ENCODE peak calls at places on chromosomes 1 and 21, in five cellular contexts. One of them, this sample, is unnamed.

GRCh38 chr1:228338521-228339051 is 68.0 kb downstream of the TRIM11 start:
- DNase-seq in HepG2: no peak
- DNase-seq in GM12878: no peak
- DNase-seq in K562: no peak
- DNase-seq in IMR-90: no peak
- DNase-seq in this sample: no peak

GRCh38 chr1:212415107-212415841 is 588 bp upstream of the PACC1 start:
- DNase-seq in K562: peak; percentile 38
- DNase-seq in IMR-90: no peak
- DNase-seq in GM12878: no peak
- DNase-seq in HepG2: no peak
- DNase-seq in this sample: peak; percentile 18

GRCh38 chr1:58893257-58893869 is 109.5 kb upstream of the JUN start:
- DNase-seq in K562: no peak
- DNase-seq in GM12878: no peak
- DNase-seq in HepG2: no peak
- DNase-seq in IMR-90: no peak
- DNase-seq in this sample: no peak

GRCh38 chr1:32464716-32465540 is at the start of gene ZBTB8B:
- DNase-seq in K562: peak; percentile 88
- DNase-seq in IMR-90: peak; percentile 41
- DNase-seq in HepG2: peak; percentile 41
- DNase-seq in GM12878: no peak
- DNase-seq in this sample: peak; percentile 99

GRCh38 chr1:15948091-15948591 is 27.8 kb downstream of the ZBTB17 start:
- DNase-seq in K562: no peak
- DNase-seq in IMR-90: no peak
- DNase-seq in GM12878: no peak
- DNase-seq in HepG2: no peak
- DNase-seq in this sample: no peak

GRCh38 chr1:90314533-90314932 is 319.6 kb downstream of the ZNF326 start:
- DNase-seq in IMR-90: no peak
- DNase-seq in HepG2: no peak
- DNase-seq in K562: no peak
- DNase-seq in GM12878: no peak
- DNase-seq in this sample: no peak

GRCh38 chr1:150366416-150367296 is 2.7 kb downstream of the RPRD2 start:
- DNase-seq in HepG2: no peak
- DNase-seq in GM12878: no peak
- DNase-seq in IMR-90: peak; percentile 48
- DNase-seq in K562: no peak
- DNase-seq in this sample: no peak

GRCh38 chr1:86259390-86259789 is 102.8 kb upstream of the COL24A1 start:
- DNase-seq in IMR-90: peak; percentile 53
- DNase-seq in GM12878: no peak
- DNase-seq in K562: no peak
- DNase-seq in HepG2: no peak
- DNase-seq in this sample: no peak

GRCh38 chr1:93519196-93519825 is 71.4 kb downstream of the FNBP1L start:
- DNase-seq in IMR-90: peak; percentile 64
- DNase-seq in HepG2: no peak
- DNase-seq in GM12878: no peak
- DNase-seq in K562: no peak
- DNase-seq in this sample: no peak

GRCh38 chr21:44713846-44714245 is 2.5 kb upstream of the TSPEAR start:
- DNase-seq in GM12878: no peak
- DNase-seq in K562: no peak
- DNase-seq in IMR-90: no peak
- DNase-seq in HepG2: no peak
- DNase-seq in this sample: no peak

GRCh38 chr1:43554444-43554992 is 23.8 kb downstream of the PTPRF start:
- DNase-seq in IMR-90: peak; percentile 50
- DNase-seq in K562: peak; percentile 33
- DNase-seq in HepG2: peak; percentile 41
- DNase-seq in GM12878: no peak
- DNase-seq in this sample: peak; percentile 57

GRCh38 chr1:6249732-6250689 is 6.0 kb downstream of the HES3 start:
- DNase-seq in K562: peak; percentile 39
- DNase-seq in IMR-90: no peak
- DNase-seq in HepG2: peak; percentile 36
- DNase-seq in GM12878: no peak
- DNase-seq in this sample: no peak

GRCh38 chr21:44920694-44921604 is at the start of gene ITGB2:
- DNase-seq in IMR-90: no peak
- DNase-seq in HepG2: no peak
- DNase-seq in K562: no peak
- DNase-seq in GM12878: no peak
- DNase-seq in this sample: no peak

GRCh38 chr1:14598498-14599172 is at the start of gene KAZN:
- DNase-seq in GM12878: no peak
- DNase-seq in HepG2: no peak
- DNase-seq in IMR-90: no peak
- DNase-seq in K562: peak; percentile 34
- DNase-seq in this sample: peak; percentile 72

GRCh38 chr1:174060090-174060489 is 37.9 kb upstream of the RC3H1 start:
- DNase-seq in HepG2: no peak
- DNase-seq in IMR-90: peak; percentile 22
- DNase-seq in GM12878: no peak
- DNase-seq in K562: no peak
- DNase-seq in this sample: no peak

GRCh38 chr1:106978477-106979322 is 77.8 kb upstream of the PRMT6 start:
- DNase-seq in IMR-90: peak; percentile 9
- DNase-seq in HepG2: no peak
- DNase-seq in GM12878: no peak
- DNase-seq in K562: no peak
- DNase-seq in this sample: peak; percentile 29

GRCh38 chr1:7407547-7407895 is 363.6 kb upstream of the VAMP3 start:
- DNase-seq in GM12878: no peak
- DNase-seq in K562: no peak
- DNase-seq in IMR-90: no peak
- DNase-seq in HepG2: no peak
- DNase-seq in this sample: no peak

GRCh38 chr1:57615956-57616355 is 192.1 kb upstream of the DAB1 start:
- DNase-seq in IMR-90: no peak
- DNase-seq in GM12878: no peak
- DNase-seq in HepG2: no peak
- DNase-seq in K562: no peak
- DNase-seq in this sample: no peak

GRCh38 chr1:71706030-71706671 is 576.2 kb downstream of the NEGR1 start:
- DNase-seq in GM12878: no peak
- DNase-seq in K562: no peak
- DNase-seq in IMR-90: peak; percentile 15
- DNase-seq in HepG2: no peak
- DNase-seq in this sample: peak; percentile 46

GRCh38 chr1:226870323-226871046 is at the start of gene PSEN2:
- DNase-seq in K562: peak; percentile 96
- DNase-seq in HepG2: peak; percentile 24
- DNase-seq in IMR-90: peak; percentile 28
- DNase-seq in GM12878: no peak
- DNase-seq in this sample: peak; percentile 92

GRCh38 chr1:65027699-65028358 is 61.5 kb upstream of the JAK1 start:
- DNase-seq in K562: no peak
- DNase-seq in IMR-90: no peak
- DNase-seq in HepG2: no peak
- DNase-seq in GM12878: no peak
- DNase-seq in this sample: no peak

GRCh38 chr1:26771643-26772321 is 16.0 kb upstream of the PIGV start:
- DNase-seq in GM12878: no peak
- DNase-seq in HepG2: peak; percentile 77
- DNase-seq in K562: peak; percentile 91
- DNase-seq in IMR-90: peak; percentile 99
- DNase-seq in this sample: no peak

GRCh38 chr1:116910379-116911165 is 856 bp downstream of the PTGFRN start:
- DNase-seq in GM12878: no peak
- DNase-seq in K562: peak; percentile 76
- DNase-seq in HepG2: peak; percentile 25
- DNase-seq in IMR-90: no peak
- DNase-seq in this sample: peak; percentile 41

GRCh38 chr1:92410706-92411105 is 76.0 kb downstream of the GFI1 start:
- DNase-seq in HepG2: no peak
- DNase-seq in IMR-90: no peak
- DNase-seq in K562: no peak
- DNase-seq in GM12878: no peak
- DNase-seq in this sample: no peak

GRCh38 chr1:109389638-109390341 is 7.9 kb downstream of the SORT1 start:
- DNase-seq in K562: peak; percentile 61
- DNase-seq in GM12878: no peak
- DNase-seq in IMR-90: no peak
- DNase-seq in HepG2: no peak
- DNase-seq in this sample: no peak
- H3K4me1 ChIP-seq in K562: peaks cover 84% of the 10 kb centered on the region
- H3K4me1 ChIP-seq in GM12878: peaks cover 27% of the 10 kb centered on the region
- H3K4me1 ChIP-seq in IMR-90: peaks cover 18% of the 10 kb centered on the region
- H3K4me1 ChIP-seq in HepG2: peaks cover 92% of the 10 kb centered on the region
- H3K4me1 ChIP-seq in this sample: peaks cover 18% of the 10 kb centered on the region

DNA sequence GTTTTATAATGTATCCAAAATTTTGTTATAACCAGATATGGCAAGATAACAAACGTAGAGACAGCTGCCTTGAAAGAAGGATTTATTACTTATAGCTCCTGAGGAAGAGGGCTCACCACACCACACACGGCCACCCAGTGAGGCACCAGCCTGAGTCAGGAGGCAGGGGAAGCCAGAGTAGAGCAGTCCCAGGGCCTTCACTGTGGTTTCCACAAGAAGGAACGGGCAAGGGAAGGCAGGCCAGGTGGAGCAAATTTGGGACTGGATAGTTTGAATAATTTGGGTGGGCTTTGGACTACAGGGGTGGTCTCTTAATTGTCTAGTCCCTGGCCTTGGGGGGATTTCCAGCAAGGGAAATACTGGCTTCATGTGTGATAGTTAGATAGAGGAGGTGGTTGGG is 72.5 kb downstream of the RRAGC start:
- DNase-seq in IMR-90: no peak
- DNase-seq in GM12878: no peak
- DNase-seq in K562: no peak
- DNase-seq in HepG2: no peak
- DNase-seq in this sample: no peak
- TF ChIP-seq MXI1 in IMR-90: no peak
- TF ChIP-seq MXI1 in GM12878: no peak
- TF ChIP-seq MXI1 in K562: no peak
- TF ChIP-seq MXI1 in HepG2: no peak
- TF ChIP-seq MXI1 in this sample: no peak

DNA sequence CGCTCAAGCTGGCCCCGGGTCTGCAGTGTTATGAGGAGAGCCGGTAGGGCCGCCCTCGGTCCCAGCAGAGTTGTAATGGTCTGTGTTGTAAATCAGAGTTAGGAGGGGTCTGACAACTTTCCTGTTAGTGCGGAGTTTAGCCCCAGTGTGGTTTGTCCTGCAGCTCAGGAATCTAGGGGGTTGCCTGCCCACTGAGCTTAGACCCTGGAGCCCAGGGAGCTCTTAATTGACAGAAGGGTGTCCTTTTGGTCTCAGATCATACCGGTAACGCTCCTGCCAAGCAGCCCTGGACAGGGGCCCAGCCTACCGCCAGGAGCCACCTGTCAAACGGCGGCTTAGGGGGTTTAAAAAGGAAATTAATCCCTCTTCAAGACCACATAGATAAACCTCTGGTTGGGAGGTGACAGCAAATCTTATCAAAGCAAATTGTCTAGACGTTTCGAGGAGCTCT is 164.4 kb downstream of the DYRK1A start:
- DNase-seq in K562: no peak
- DNase-seq in HepG2: no peak
- DNase-seq in GM12878: no peak
- DNase-seq in IMR-90: no peak
- DNase-seq in this sample: no peak
- H3K4me1 ChIP-seq in K562: peaks cover 19% of the 10 kb centered on the region
- H3K4me1 ChIP-seq in HepG2: no peaks in the 10 kb centered on the region
- H3K4me1 ChIP-seq in GM12878: peaks cover 3% of the 10 kb centered on the region
- H3K4me1 ChIP-seq in IMR-90: no peaks in the 10 kb centered on the region
- H3K4me1 ChIP-seq in this sample: peaks cover 14% of the 10 kb centered on the region

DNA sequence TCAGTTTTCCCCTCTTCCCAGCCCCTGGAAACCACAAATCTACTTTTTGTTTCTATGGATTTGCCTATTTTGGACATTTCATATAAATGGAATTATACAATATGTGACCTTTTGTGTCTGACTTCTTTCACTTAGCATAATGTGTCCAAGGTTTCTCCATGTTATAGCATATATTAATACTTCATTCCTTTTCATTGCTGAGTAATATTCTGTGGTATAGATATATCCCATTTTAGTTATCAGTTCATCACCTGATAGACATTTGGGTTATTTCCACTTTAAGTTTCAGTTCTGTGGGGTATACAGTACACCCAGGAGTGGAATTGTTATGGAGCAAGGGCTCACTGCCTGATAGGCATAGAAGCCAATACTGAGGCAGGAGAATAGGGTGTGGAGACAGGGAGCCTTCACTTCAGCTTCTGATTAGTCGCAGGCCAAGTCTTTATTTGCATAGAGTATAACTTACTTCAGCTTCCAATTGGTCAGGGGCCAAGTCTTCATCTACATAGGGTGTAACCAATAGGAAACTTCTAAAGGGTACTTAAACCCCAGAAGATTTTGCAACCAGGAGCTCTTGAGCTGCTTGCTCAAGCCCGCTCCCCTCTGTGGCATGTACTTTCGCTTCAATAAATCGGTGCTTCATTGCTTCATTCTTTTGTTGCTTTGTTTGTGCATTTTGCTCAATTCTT is 8.3 kb upstream of the NVL start:
- DNase-seq in HepG2: peak; percentile 53
- DNase-seq in IMR-90: no peak
- DNase-seq in K562: no peak
- DNase-seq in GM12878: no peak
- DNase-seq in this sample: no peak
- TF ChIP-seq MXI1 in HepG2: no peak
- TF ChIP-seq MXI1 in IMR-90: no peak
- TF ChIP-seq MXI1 in K562: no peak
- TF ChIP-seq MXI1 in GM12878: no peak
- TF ChIP-seq MXI1 in this sample: no peak

DNA sequence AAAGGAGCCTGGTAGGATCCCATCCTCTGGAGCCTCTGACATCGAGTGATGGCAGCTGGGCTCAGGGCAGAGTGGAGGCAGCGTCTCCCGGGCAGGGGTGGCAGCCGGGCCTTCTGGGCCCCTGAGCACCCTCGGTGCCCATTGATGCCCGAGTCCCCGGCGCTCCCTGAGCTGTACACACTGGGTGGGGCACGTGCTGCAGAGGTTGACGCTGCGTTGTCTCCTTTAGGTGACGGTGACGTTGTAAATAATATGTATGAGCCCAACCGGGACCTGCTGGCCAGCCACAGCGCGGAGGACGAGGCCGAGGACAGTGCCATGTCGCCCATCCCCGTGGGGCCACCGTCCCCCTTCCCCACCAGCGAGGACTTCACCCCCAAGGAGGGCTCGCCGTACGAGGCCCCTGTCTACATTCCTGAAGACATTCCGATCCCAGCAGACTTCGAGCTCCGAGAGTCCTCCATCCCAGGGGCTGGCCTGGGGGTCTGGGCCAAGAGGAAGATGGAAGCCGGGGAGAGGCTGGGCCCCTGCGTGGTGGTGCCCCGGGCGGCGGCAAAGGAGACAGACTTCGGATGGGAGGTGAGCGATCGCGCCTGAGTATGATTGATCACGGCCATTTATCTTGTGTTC is 117.0 kb downstream of the PRDM16 start:
- DNase-seq in HepG2: no peak
- DNase-seq in IMR-90: no peak
- DNase-seq in K562: no peak
- DNase-seq in GM12878: no peak
- DNase-seq in this sample: no peak
- H3K4me1 ChIP-seq in HepG2: peaks cover 15% of the 10 kb centered on the region
- H3K4me1 ChIP-seq in IMR-90: no peaks in the 10 kb centered on the region
- H3K4me1 ChIP-seq in K562: no peaks in the 10 kb centered on the region
- H3K4me1 ChIP-seq in GM12878: no peaks in the 10 kb centered on the region
- H3K4me1 ChIP-seq in this sample: no peaks in the 10 kb centered on the region

GRCh38 chr1:84141177-84142003 is 2.7 kb upstream of the PRKACB start:
- DNase-seq in K562: no peak
- DNase-seq in HepG2: no peak
- DNase-seq in GM12878: no peak
- DNase-seq in IMR-90: peak; percentile 40
- DNase-seq in this sample: no peak
- TF ChIP-seq MXI1 in K562: no peak
- TF ChIP-seq MXI1 in HepG2: no peak
- TF ChIP-seq MXI1 in GM12878: no peak
- TF ChIP-seq MXI1 in IMR-90: no peak
- TF ChIP-seq MXI1 in this sample: no peak